ENCODE peak calls at places on chromosomes 12 and 14, in four cellular contexts. S, O, F and E are unnamed samples.

GRCh38 chr14:95953111-95953724 is 76.6 kb downstream of the TUNAR start:
- DNase-seq in S (no peak), O (no peak), F (no peak), E (no peak)

GRCh38 chr14:23562822-23563472 is 4.6 kb downstream of the AP1G2 start:
- DNase-seq in S (no peak), O (peak; percentile 37), F (no peak), E (no peak)

GRCh38 chr12:113439606-113440030 is 17.4 kb downstream of the SDSL start:
- DNase-seq in S (peak; percentile 78), O (peak; percentile 77), F (no peak), E (no peak)

GRCh38 chr14:23055621-23056256 is 1.6 kb downstream of the CDH24 start:
- DNase-seq in S (no peak), O (peak; percentile 42), F (no peak), E (no peak)

GRCh38 chr14:20873370-20874177 is 17.6 kb upstream of the RNASE3 start:
- DNase-seq in S (peak; percentile 86), O (peak; percentile 44), F (peak; percentile 87), E (no peak)

GRCh38 chr14:21768116-21768874 is 94.7 kb upstream of the OR4E1 start:
- DNase-seq in S (peak; percentile 9), O (peak; percentile 15), F (no peak), E (peak; percentile 5)

GRCh38 chr12:8692573-8692972 is 5.2 kb upstream of the RIMKLB start:
- DNase-seq in S (peak; percentile 98), O (no peak), F (no peak), E (no peak)

GRCh38 chr12:117063162-117063911 is 35.9 kb downstream of the TESC start:
- DNase-seq in S (no peak), O (no peak), F (no peak), E (peak; percentile 55)

GRCh38 chr12:98869886-98870285 is 224.8 kb downstream of the APAF1 start:
- DNase-seq in S (no peak), O (no peak), F (no peak), E (no peak)

GRCh38 chr14:103213331-103213730 is 90.1 kb downstream of the TNFAIP2 start:
- DNase-seq in S (no peak), O (no peak), F (no peak), E (no peak)

GRCh38 chr12:99063182-99063581 is 418.1 kb downstream of the APAF1 start:
- DNase-seq in S (no peak), O (no peak), F (no peak), E (no peak)

GRCh38 chr12:53483225-53483978 is 15.9 kb downstream of the MAP3K12 start:
- DNase-seq in S (no peak), O (no peak), F (no peak), E (no peak)

GRCh38 chr14:71492346-71492745 is 439.9 kb upstream of the RGS6 start:
- DNase-seq in S (no peak), O (no peak), F (no peak), E (no peak)

GRCh38 chr14:71491925-71492324 is 440.3 kb upstream of the RGS6 start:
- DNase-seq in S (no peak), O (no peak), F (no peak), E (no peak)

GRCh38 chr14:71499018-71499417 is 433.2 kb upstream of the RGS6 start:
- DNase-seq in S (no peak), O (no peak), F (no peak), E (no peak)

GRCh38 chr14:71498151-71498734 is 434.0 kb upstream of the RGS6 start:
- DNase-seq in S (no peak), O (no peak), F (no peak), E (no peak)

GRCh38 chr14:71497645-71498086 is 434.6 kb upstream of the RGS6 start:
- DNase-seq in S (no peak), O (no peak), F (no peak), E (peak; percentile 98)
- TF ChIP-seq YY1 in S (no peak), O (no peak), F (no peak), E (peak; percentile 63)

DNA sequence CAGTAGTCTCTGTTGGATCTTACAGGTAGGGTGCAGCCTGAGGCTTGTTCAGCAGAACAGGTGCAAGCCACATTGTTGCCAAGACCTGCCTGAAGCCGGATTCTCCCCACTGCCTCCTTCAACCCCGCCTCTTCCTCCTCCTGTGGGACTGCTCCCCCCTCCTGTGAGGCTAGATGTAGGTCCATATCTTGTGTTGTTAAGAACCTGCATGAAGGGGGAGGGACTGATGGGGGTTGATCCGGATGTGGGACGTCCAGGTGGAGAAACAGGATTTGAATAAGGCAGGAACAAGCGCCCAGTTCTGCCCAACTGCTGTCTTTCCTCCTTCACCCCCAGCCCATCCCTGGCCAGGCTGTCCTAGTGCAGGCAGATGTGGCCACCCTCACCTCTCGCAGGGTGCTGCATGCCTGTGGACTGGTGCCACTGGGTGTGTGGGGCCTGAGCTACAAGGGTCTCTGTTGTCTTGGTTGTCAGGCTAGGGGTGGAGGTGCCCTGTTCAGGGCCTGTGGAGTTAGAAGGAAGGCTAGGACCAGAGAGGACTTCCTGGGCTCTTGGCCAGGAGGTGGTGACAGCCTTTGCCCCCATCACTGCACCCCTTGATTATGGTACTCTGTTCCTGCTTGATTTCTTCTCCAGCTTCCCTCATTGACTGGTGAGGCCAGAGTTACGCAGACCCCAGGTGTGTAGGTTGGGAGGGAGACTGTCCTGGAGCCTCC is 1.4 kb downstream of the NR4A1 start:
- DNase-seq in S (no peak), O (peak; percentile 42), F (no peak), E (no peak)
- TF ChIP-seq YY1 in S (no peak), O (no peak), F (no peak), E (no peak)

GRCh38 chr12:56589783-56590182 is 40.3 kb downstream of the BAZ2A start:
- DNase-seq in S (no peak), O (no peak), F (no peak), E (no peak)

GRCh38 chr12:56591111-56591510 is 39.0 kb downstream of the BAZ2A start:
- DNase-seq in S (no peak), O (no peak), F (no peak), E (no peak)

GRCh38 chr12:56590237-56590830 is 39.8 kb downstream of the BAZ2A start:
- DNase-seq in S (no peak), O (peak; percentile 52), F (no peak), E (no peak)

GRCh38 chr12:56593909-56594621 is 36.1 kb downstream of the BAZ2A start:
- DNase-seq in S (peak; percentile 71), O (peak; percentile 58), F (peak; percentile 61), E (no peak)

GRCh38 chr12:56591961-56592360 is 38.2 kb downstream of the BAZ2A start:
- DNase-seq in S (no peak), O (no peak), F (no peak), E (no peak)
- TF ChIP-seq YY1 in S (no peak), O (no peak), F (no peak), E (no peak)

DNA sequence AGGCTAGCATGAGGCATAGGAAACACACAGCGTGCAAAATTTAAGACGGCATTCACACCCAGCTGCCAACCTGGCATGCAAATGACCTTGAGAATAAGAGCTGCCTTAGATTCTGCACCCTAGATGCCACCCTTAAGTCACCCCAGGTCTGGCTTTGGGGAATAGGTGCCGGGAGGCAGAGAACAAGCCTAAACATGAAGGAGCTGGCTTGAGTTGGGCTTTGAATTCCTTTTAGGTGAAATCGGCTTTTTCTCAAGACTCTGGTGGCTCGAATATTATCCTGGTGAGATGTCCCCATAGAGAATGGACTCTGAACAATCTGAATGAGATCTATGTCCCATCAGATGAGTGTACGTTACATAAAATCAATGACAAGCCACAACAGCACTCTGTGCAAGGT is 1090.5 kb downstream of the VRK1 start:
- DNase-seq in S (no peak), O (no peak), F (no peak), E (no peak)
- TF ChIP-seq YY1 in S (no peak), O (no peak), F (no peak), E (no peak)

DNA sequence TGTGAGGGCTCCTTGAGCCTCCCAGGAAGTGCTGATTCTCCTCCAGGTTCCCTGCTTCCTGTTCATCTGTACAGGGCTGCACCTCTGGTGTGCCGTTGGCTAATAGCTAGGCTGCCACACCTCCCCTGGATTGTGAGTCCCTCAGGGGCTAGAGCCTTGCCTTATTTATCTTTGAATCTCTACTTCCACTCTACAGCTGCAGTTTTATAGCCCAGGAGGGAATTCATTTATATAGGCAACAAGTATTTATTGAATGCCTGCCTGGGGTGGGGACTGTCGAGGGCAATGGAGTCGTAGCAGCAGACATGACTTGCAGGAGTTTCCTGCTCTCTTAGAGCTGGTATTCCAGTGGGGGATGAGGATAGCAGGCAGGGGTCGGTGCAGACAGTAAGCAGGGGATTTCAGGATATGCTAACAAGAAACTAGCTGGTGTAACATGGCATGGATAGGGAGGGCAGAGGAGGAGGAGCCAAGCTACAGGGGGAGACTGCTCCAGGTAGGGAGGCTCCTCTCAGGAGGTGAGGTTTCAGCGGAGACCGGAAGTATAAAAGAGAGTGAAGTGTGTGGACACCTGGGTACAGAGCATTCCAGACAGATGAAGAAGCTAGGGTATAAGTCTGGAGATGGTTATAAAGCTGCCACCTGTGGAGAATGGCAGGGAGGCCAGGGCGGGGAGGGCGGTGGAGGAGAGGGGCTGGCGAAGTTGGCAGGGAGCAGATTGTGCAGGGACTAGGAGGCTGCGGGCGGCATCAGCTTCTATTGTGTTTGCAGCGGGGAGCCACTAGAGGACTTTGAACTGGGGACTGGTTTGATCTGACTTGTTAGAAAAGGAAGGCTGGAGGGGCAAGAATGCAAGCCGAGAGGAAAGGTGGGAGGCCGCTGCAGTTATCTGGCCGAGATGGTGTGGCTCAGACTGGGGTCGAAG is 17.2 kb downstream of the USP30 start:
- DNase-seq in S (peak; percentile 8), O (no peak), F (no peak), E (no peak)
- TF ChIP-seq YY1 in S (no peak), O (no peak), F (peak; percentile 38), E (no peak)